ENCODE peak calls at places on chromosomes 11 and 22, in eight cellular contexts. E is IMR-90, F is esophagus squamous epithelium, L is uterus, X is breast epithelium, U is ovary, K is gastrocnemius medialis, Y is transverse colon. A is an unnamed sample.

GRCh38 chr11:128568166-128568778 is 19.1 kb downstream of the ETS1 start:
- DNase-seq in E (no peak), F (no peak), L (no peak), X (no peak), U (no peak), K (no peak), Y (no peak), A (no peak)

GRCh38 chr11:133895551-133895950 is 50.2 kb upstream of the SPATA19 start:
- DNase-seq in E (no peak), F (no peak), L (no peak), X (no peak), U (no peak), K (no peak), Y (no peak), A (no peak)

GRCh38 chr11:101407324-101407723 is 176.5 kb downstream of the TRPC6 start:
- DNase-seq in E (peak), F (no peak), L (peak), X (peak), U (peak), K (no peak), Y (peak), A (no peak)

GRCh38 chr11:123434262-123434661 is 4.2 kb downstream of the GRAMD1B start:
- DNase-seq in E (peak), F (no peak), L (no peak), X (no peak), U (no peak), K (no peak), Y (peak), A (no peak)

GRCh38 chr11:117691501-117691900 is 105.5 kb downstream of the DSCAML1 start:
- DNase-seq in E (no peak), F (no peak), L (no peak), X (no peak), U (no peak), K (no peak), Y (no peak), A (no peak)

GRCh38 chr22:29109853-29110252 is 37.0 kb downstream of the KREMEN1 start:
- DNase-seq in E (peak), F (no peak), L (no peak), X (no peak), U (no peak), K (no peak), Y (no peak), A (no peak)

GRCh38 chr11:67999704-68000103 is 4.2 kb downstream of the UNC93B1 start:
- DNase-seq in E (no peak), F (no peak), L (no peak), X (no peak), U (no peak), K (no peak), Y (no peak), A (no peak)

GRCh38 chr11:96222102-96222501 is 120.9 kb downstream of the MAML2 start:
- DNase-seq in E (peak), F (no peak), L (no peak), X (no peak), U (no peak), K (no peak), Y (no peak), A (no peak)

GRCh38 chr11:122645847-122646246 is 9.7 kb upstream of the UBASH3B start:
- DNase-seq in E (peak), F (no peak), L (no peak), X (no peak), U (no peak), K (no peak), Y (no peak), A (no peak)

GRCh38 chr11:72507050-72507449 is 72.7 kb upstream of the CLPB start:
- DNase-seq in E (no peak), F (no peak), L (no peak), X (no peak), U (no peak), K (no peak), Y (no peak), A (no peak)

GRCh38 chr11:108664730-108665525 is at the start of gene DDX10:
- DNase-seq in E (peak), F (peak), L (peak), X (peak), U (peak), K (peak), Y (peak), A (peak)

GRCh38 chr22:41664490-41664889 is 24.2 kb downstream of the SNU13 start:
- DNase-seq in E (no peak), F (no peak), L (no peak), X (no peak), U (no peak), K (no peak), Y (no peak), A (no peak)

GRCh38 chr22:41668971-41669911 is 19.4 kb downstream of the SNU13 start:
- DNase-seq in E (peak), F (no peak), L (no peak), X (no peak), U (no peak), K (no peak), Y (no peak), A (no peak)

GRCh38 chr22:41661713-41662112 is 27.0 kb downstream of the SNU13 start:
- DNase-seq in E (no peak), F (no peak), L (no peak), X (no peak), U (no peak), K (no peak), Y (no peak), A (no peak)

GRCh38 chr22:41661088-41661487 is 27.6 kb downstream of the SNU13 start:
- DNase-seq in E (peak), F (no peak), L (no peak), X (no peak), U (no peak), K (no peak), Y (no peak), A (no peak)

DNA sequence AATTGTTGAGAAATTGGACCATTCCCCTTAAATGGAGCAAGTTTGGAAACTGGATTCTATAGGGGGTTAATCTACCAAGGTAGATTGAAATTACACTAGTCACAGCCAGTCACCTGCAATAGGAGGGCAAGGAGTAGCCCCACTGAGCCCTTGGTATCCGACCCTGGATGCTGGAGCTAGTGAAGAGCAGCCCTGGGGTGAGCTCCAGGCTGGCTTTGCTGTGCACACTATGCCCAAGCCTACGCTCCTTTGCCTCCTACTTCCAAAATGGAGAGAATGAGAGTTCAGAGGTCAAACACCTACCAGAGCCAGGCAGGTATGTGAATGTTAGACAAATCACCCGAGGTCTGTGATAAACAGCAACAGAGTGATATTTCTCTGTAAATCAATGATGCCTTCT is 23.7 kb downstream of the SNU13 start:
- DNase-seq in E (no peak), F (no peak), L (no peak), X (no peak), U (no peak), K (no peak), Y (no peak), A (no peak)
- TF ChIP-seq POLR2A in E (no peak), F (no peak), L (no peak), X (no peak), U (no peak), K (no peak), Y (no peak), A (no peak)

GRCh38 chr11:75225794-75226193 is 14.8 kb upstream of the TPBGL start:
- DNase-seq in E (no peak), F (no peak), L (no peak), X (no peak), U (no peak), K (no peak), Y (no peak), A (no peak)
- TF ChIP-seq CTCF in E (no peak), F (no peak), L (no peak), X (no peak), U (no peak), K (no peak), Y (no peak), A (no peak)

DNA sequence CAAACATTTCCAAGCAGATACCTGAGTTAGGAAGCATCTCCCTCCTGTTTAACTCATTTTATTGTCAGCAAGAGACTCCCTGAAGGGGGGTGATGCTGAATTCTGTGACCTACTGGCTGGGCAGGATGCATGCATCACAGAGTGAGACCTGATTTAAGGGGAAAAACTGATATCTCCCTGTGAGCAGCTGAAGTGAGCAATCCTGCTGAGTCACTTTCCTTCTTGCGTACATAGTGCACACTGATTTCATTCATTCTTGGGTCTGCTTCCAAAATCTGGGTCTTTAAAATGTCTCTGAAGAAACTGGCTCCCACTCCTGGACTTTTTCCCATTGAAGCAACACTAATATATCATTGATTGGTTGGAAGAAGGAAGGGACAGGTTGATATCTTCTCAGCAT is 23.3 kb downstream of the P4HA3 start:
- DNase-seq in E (peak), F (no peak), L (peak), X (no peak), U (no peak), K (no peak), Y (no peak), A (no peak)
- H3K27ac ChIP-seq in E (peak), F (no peak), L (peak), X (no peak), U (no peak), K (no peak), Y (no peak), A (no peak)

GRCh38 chr22:39242389-39242808 is 2.4 kb downstream of the PDGFB start:
- DNase-seq in E (no peak), F (no peak), L (no peak), X (no peak), U (no peak), K (no peak), Y (no peak), A (no peak)

GRCh38 chr22:39239561-39240423 is 5.0 kb downstream of the PDGFB start:
- DNase-seq in E (no peak), F (no peak), L (no peak), X (peak), U (no peak), K (no peak), Y (peak), A (no peak)

GRCh38 chr22:39242809-39243442 is 1.9 kb downstream of the PDGFB start:
- DNase-seq in E (no peak), F (no peak), L (no peak), X (peak), U (no peak), K (no peak), Y (no peak), A (no peak)

GRCh38 chr22:39241632-39242388 is 3.0 kb downstream of the PDGFB start:
- DNase-seq in E (no peak), F (no peak), L (no peak), X (no peak), U (no peak), K (no peak), Y (no peak), A (no peak)

DNA sequence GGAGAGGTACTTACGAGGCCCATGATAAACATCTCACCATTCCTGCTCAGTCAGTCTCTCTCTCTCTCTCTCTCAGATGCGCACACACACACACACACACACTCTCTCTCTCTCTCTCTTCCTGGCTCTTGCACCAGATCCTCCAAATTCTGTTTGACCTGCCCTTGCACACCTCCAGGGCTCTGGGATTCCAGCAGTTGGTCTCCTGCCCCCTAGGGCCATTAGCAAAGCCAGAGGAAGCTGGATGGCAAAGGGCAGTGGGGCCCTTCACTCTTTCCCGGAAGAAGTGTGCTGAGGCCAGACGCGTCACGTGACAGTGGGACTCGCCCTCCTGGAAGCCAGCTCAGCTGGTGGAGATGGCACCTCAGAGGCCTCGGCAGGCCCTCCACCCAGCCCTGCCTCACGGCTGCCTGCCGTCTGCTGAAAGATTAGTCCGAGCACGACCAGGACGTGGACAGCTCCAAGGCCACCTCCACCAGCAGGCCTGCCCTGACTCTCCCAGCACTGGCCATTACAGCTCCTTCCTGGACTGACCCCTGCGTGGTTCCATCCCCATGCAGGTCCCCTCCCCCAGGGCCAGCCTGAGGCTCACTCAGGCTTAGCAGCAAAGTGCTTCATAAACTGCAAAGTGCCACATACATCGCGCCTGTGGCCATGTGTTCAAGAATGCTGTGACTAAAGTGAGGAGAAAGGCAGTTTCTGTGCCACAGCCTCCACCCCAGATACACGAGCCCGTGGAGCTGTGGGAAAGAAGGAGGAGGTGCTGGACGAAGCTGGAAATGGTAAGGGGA is 3.7 kb downstream of the PDGFB start:
- DNase-seq in E (no peak), F (no peak), L (no peak), X (peak), U (no peak), K (peak), Y (peak), A (no peak)
- TF ChIP-seq POLR2A in E (no peak), F (no peak), L (no peak), X (no peak), U (no peak), K (no peak), Y (peak), A (no peak)

DNA sequence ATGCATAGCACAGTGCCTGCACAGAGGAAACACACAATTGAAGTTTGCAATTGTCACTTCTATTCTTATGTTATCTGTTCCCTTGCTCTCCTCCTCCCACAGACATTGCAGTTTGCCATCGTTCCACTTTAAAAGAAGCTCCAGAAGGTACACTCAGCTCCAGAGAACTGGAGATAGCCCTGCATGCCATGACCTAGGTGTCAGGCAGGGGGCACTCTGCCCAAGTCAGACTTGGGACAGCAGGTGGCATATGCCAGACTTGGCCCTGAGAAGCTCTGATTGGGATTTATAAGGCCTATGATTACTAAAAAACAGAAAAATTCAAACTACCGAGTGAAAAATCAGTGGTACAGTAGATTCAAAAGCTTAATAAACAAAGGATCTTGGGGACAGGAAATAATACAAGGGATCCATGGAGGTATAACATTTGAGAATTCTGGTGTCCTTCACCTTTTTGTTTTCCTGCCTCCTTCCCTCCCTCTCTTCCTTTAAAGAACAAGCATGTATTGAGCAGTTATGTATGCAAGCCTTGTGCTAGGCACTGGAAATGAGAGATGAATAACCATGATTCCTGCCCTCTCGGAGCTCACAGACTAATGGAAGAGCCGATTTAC is 40.0 kb downstream of the TENM4 start:
- DNase-seq in E (peak), F (no peak), L (no peak), X (no peak), U (no peak), K (no peak), Y (peak), A (no peak)
- TF ChIP-seq CTCF in E (peak), F (peak), L (no peak), X (peak), U (no peak), K (no peak), Y (peak), A (no peak)

GRCh38 chr22:36343070-36343719 is 44.6 kb downstream of the MYH9 start:
- DNase-seq in E (no peak), F (no peak), L (no peak), X (no peak), U (no peak), K (no peak), Y (no peak), A (no peak)

GRCh38 chr22:36339171-36340065 is 48.3 kb downstream of the MYH9 start:
- DNase-seq in E (peak), F (no peak), L (no peak), X (no peak), U (no peak), K (no peak), Y (no peak), A (no peak)

GRCh38 chr22:36337365-36338130 is 50.2 kb downstream of the MYH9 start:
- DNase-seq in E (no peak), F (no peak), L (no peak), X (no peak), U (no peak), K (no peak), Y (no peak), A (no peak)

GRCh38 chr22:36341640-36342041 is 46.1 kb downstream of the MYH9 start:
- DNase-seq in E (no peak), F (no peak), L (peak), X (no peak), U (no peak), K (no peak), Y (no peak), A (no peak)

DNA sequence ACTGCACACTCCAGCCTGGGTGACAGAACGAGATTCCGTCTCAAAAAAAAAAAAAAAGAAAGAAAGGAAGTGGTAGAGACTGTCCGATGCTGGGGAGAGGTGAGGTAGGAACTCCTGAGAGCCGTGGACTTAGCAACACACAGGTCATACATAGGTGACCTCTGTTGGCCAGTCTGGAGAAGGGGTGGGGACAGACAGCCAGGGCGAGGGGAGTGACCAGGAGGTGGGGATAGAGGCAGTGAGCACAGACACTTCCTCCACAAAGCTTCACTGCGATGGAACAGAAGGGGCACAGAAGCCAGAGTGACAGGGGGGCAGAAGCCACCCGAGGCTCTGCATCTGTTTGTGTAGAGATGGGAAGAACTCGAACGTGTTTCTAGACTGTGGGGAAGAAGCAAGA is 47.1 kb downstream of the MYH9 start:
- DNase-seq in E (no peak), F (no peak), L (no peak), X (no peak), U (no peak), K (no peak), Y (no peak), A (no peak)
- H3K27ac ChIP-seq in E (peak), F (peak), L (peak), X (peak), U (no peak), K (peak), Y (peak), A (peak)

GRCh38 chr11:88404932-88405710 is 67.6 kb upstream of the CTSC start:
- DNase-seq in E (no peak), F (no peak), L (no peak), X (no peak), U (no peak), K (no peak), Y (no peak), A (no peak)
- TF ChIP-seq POLR2A in E (no peak), F (no peak), L (no peak), X (no peak), U (no peak), K (no peak), Y (no peak), A (no peak)

DNA sequence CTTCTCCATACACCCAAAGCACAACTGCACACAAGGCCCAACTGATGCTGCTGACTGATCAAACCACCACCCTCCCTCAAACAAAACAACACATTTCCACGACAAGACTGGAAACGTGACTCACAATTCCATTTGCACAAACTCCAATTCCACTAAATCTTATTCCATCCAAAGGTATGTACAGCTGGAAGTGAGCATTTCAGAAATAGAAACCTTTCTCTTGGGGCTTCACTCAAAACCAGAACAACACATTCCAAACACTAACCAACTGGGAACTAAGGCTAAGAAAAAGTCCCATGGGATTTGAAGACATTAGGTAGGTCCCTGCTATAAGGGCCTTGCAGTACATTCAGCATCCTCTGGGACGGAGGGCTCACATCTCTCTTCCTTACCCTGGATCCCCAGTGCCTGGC is 19.6 kb downstream of the MORC2 start:
- DNase-seq in E (peak), F (no peak), L (no peak), X (no peak), U (no peak), K (no peak), Y (no peak), A (no peak)
- TF ChIP-seq CTCF in E (no peak), F (no peak), L (no peak), X (no peak), U (no peak), K (no peak), Y (no peak), A (no peak)

DNA sequence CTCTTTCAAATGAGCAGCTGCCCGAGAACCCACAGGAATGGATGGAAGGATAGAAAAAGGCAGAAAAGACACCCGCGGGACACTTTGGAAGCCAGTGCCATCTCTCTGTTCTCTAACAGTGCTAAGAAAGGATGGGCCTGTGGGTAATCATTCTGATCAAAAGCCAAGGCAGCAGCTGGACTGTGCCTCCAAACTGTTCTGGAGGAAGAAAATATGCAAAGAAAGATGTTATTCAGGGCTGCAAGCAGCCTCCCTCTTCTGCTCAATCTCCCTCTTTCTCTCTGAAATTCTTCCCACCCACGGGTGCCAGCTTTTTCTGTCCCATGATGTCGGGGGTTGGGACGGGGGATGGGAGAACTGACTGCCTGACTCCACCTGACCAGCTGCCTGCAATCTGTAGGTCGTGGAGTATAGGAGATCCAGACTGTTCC is 37.8 kb upstream of the FTH1 start:
- DNase-seq in E (no peak), F (no peak), L (no peak), X (no peak), U (no peak), K (no peak), Y (no peak), A (peak)
- H3K27ac ChIP-seq in E (no peak), F (no peak), L (no peak), X (peak), U (no peak), K (no peak), Y (no peak), A (peak)

GRCh38 chr22:19802881-19803735 is 42.5 kb downstream of the TBX1 start:
- DNase-seq in E (no peak), F (no peak), L (no peak), X (no peak), U (no peak), K (peak), Y (no peak), A (no peak)
- TF ChIP-seq POLR2A in E (no peak), F (no peak), L (no peak), X (no peak), U (no peak), K (no peak), Y (no peak), A (no peak)